ENCODE peak calls at places on chromosomes 16 and 17, in seven cellular contexts. H is upper lobe of right lung, S is NCI-H2081, J is dermis microvascular lymphatic vessel endothelial cell, L is ACHN, O is adipocyte, Z is SK-N-DZ. M is an unnamed sample.

GRCh38 chr17:21452377-21453143 is 76.4 kb downstream of the KCNJ12 start:
- DNase-seq in H (peak), S (no peak), J (peak), L (peak), O (peak), Z (peak), M (peak)

GRCh38 chr17:78040561-78041400 is 82.3 kb downstream of the TNRC6C start:
- DNase-seq in H (peak), S (peak), J (peak), L (no peak), O (peak), Z (no peak), M (peak)

GRCh38 chr17:59666235-59666634 is 41.0 kb downstream of the PTRH2 start:
- DNase-seq in H (no peak), S (no peak), J (no peak), L (no peak), O (no peak), Z (no peak), M (no peak)

GRCh38 chr17:9912146-9913099 is 7.4 kb upstream of the RCVRN start:
- DNase-seq in H (no peak), S (no peak), J (no peak), L (no peak), O (no peak), Z (no peak), M (no peak)

GRCh38 chr16:81567987-81568748 is 123.6 kb downstream of the CMIP start:
- DNase-seq in H (no peak), S (no peak), J (peak), L (peak), O (peak), Z (no peak), M (no peak)

GRCh38 chr16:23863511-23864422 is 28.0 kb downstream of the PRKCB start:
- DNase-seq in H (no peak), S (no peak), J (no peak), L (no peak), O (no peak), Z (no peak), M (no peak)

GRCh38 chr17:46125831-46126230 is 67.4 kb downstream of the KANSL1 start:
- DNase-seq in H (no peak), S (no peak), J (no peak), L (no peak), O (no peak), Z (no peak), M (no peak)

GRCh38 chr16:51002889-51003490 is 148.1 kb downstream of the SALL1 start:
- DNase-seq in H (no peak), S (no peak), J (no peak), L (no peak), O (no peak), Z (no peak), M (no peak)

GRCh38 chr16:67923414-67924127 is 8.1 kb downstream of the CTRL start:
- DNase-seq in H (no peak), S (no peak), J (no peak), L (no peak), O (no peak), Z (no peak), M (no peak)

GRCh38 chr17:48577946-48578615 is at the start of gene HOXB4:
- DNase-seq in H (no peak), S (peak), J (peak), L (peak), O (no peak), Z (no peak), M (no peak)

GRCh38 chr16:68470461-68471150 is 22.3 kb upstream of the SMPD3 start:
- DNase-seq in H (peak), S (no peak), J (no peak), L (no peak), O (no peak), Z (no peak), M (no peak)

GRCh38 chr16:17084134-17084533 is 386.6 kb downstream of the XYLT1 start:
- DNase-seq in H (no peak), S (no peak), J (no peak), L (no peak), O (no peak), Z (no peak), M (no peak)

GRCh38 chr17:75047398-75048098 is 523 bp downstream of the KCTD2 start:
- DNase-seq in H (peak), S (no peak), J (peak), L (peak), O (peak), Z (peak), M (no peak)

GRCh38 chr16:25097304-25097988 is 14.1 kb upstream of the LCMT1 start:
- DNase-seq in H (no peak), S (no peak), J (no peak), L (no peak), O (peak), Z (no peak), M (no peak)

GRCh38 chr17:39144414-39144813 is 7.0 kb downstream of the PLXDC1 start:
- DNase-seq in H (peak), S (peak), J (peak), L (no peak), O (no peak), Z (no peak), M (no peak)

GRCh38 chr17:17072546-17072945 is 30.3 kb downstream of the MPRIP start:
- DNase-seq in H (peak), S (no peak), J (no peak), L (no peak), O (no peak), Z (no peak), M (no peak)

GRCh38 chr17:72116692-72117469 is 3.9 kb upstream of the SOX9 start:
- DNase-seq in H (no peak), S (no peak), J (no peak), L (no peak), O (peak), Z (no peak), M (no peak)

GRCh38 chr16:1261131-1261917 is 5.5 kb downstream of the TPSD1 start:
- DNase-seq in H (no peak), S (no peak), J (no peak), L (no peak), O (no peak), Z (no peak), M (no peak)

GRCh38 chr16:79664407-79664806 is 63.9 kb upstream of the MAF start:
- DNase-seq in H (no peak), S (no peak), J (no peak), L (no peak), O (no peak), Z (no peak), M (no peak)

GRCh38 chr17:35345445-35345925 is 27.9 kb downstream of the SLFN11 start:
- DNase-seq in H (no peak), S (no peak), J (no peak), L (no peak), O (no peak), Z (no peak), M (no peak)

GRCh38 chr17:59435238-59435637 is 103.8 kb downstream of the YPEL2 start:
- DNase-seq in H (no peak), S (no peak), J (peak), L (peak), O (peak), Z (no peak), M (no peak)

GRCh38 chr17:57542518-57542917 is 202.6 kb downstream of the CCDC182 start:
- DNase-seq in H (no peak), S (no peak), J (no peak), L (no peak), O (no peak), Z (no peak), M (no peak)

GRCh38 chr17:74964988-74965622 is 7.5 kb downstream of the HID1 start:
- DNase-seq in H (no peak), S (no peak), J (no peak), L (no peak), O (no peak), Z (no peak), M (no peak)

GRCh38 chr17:52233632-52234031 is 75.1 kb upstream of the CA10 start:
- DNase-seq in H (no peak), S (no peak), J (no peak), L (no peak), O (no peak), Z (no peak), M (no peak)